ENCODE peak calls at places on chromosomes 2 and 18, in ten cellular contexts. H, N, T, X, I, K, S, B, O and R are unnamed samples.

GRCh38 chr2:128473175-128474013 is 154.7 kb upstream of the HS6ST1 start:
- DNase-seq in T (no peak), N (no peak), O (peak; percentile 34), B (no peak), S (no peak), H (no peak), X (peak; percentile 98), K (no peak), I (peak; percentile 38), R (no peak)

GRCh38 chr2:10646153-10646552 is 43.6 kb downstream of the NOL10 start:
- DNase-seq in B (no peak), O (no peak), S (no peak), K (no peak), N (no peak), I (no peak), T (no peak), H (no peak), X (no peak), R (no peak)

GRCh38 chr2:161709428-161709827 is 85.2 kb downstream of the SLC4A10 start:
- DNase-seq in O (no peak), S (no peak), N (no peak), B (no peak), I (no peak), T (no peak), H (no peak), K (no peak), X (no peak), R (no peak)

GRCh38 chr18:35386600-35387366 is 9.6 kb upstream of the ZNF396 start:
- DNase-seq in I (peak; percentile 75), T (no peak), O (peak; percentile 71), S (peak; percentile 55), H (peak; percentile 86), B (peak; percentile 37), N (peak; percentile 88), X (peak; percentile 69), K (peak; percentile 86), R (peak; percentile 81)

GRCh38 chr2:19176977-19177376 is 181.4 kb downstream of the OSR1 start:
- DNase-seq in N (peak; percentile 28), K (no peak), H (no peak), O (no peak), X (no peak), T (no peak), B (no peak), I (no peak), S (no peak), R (no peak)

GRCh38 chr2:205708231-205708631 is 25.9 kb downstream of the NRP2 start:
- DNase-seq in S (no peak), X (no peak), N (no peak), O (no peak), B (no peak), H (no peak), T (no peak), I (no peak), K (no peak), R (no peak)

GRCh38 chr18:35041752-35042379 is 653 bp downstream of the MAPRE2 start:
- DNase-seq in H (no peak), N (peak; percentile 6), O (no peak), T (no peak), B (no peak), S (no peak), I (peak; percentile 35), X (no peak), K (no peak), R (peak; percentile 35)

GRCh38 chr2:43326116-43326825 is 99.9 kb upstream of the ZFP36L2 start:
- DNase-seq in N (no peak), I (no peak), S (no peak), B (no peak), T (no peak), X (no peak), K (no peak), H (no peak), O (no peak), R (no peak)

GRCh38 chr2:124325667-124326425 is 300.8 kb downstream of the CNTNAP5 start:
- DNase-seq in O (no peak), N (no peak), S (no peak), H (no peak), T (no peak), K (no peak), X (no peak), I (no peak), B (no peak), R (no peak)

GRCh38 chr2:100200985-100201384 is 58.6 kb upstream of the AFF3 start:
- DNase-seq in K (no peak), H (no peak), T (no peak), B (no peak), N (peak; percentile 7), I (no peak), X (no peak), O (no peak), S (no peak), R (no peak)

GRCh38 chr2:240989451-240990265 is 8.8 kb upstream of the SNED1 start:
- DNase-seq in K (peak; percentile 80), N (peak; percentile 16), H (no peak), I (no peak), B (no peak), T (no peak), S (peak; percentile 42), O (peak; percentile 62), X (no peak), R (no peak)

GRCh38 chr18:54411781-54412180 is 54.1 kb downstream of the C18orf54 start:
- DNase-seq in O (no peak), N (no peak), B (no peak), T (no peak), X (no peak), I (no peak), H (no peak), S (no peak), K (no peak), R (no peak)

GRCh38 chr18:62045316-62045715 is 141.5 kb downstream of the PIGN start:
- DNase-seq in X (no peak), N (no peak), I (no peak), K (no peak), S (no peak), B (no peak), T (no peak), H (no peak), O (no peak), R (no peak)

GRCh38 chr2:7601990-7602389 is 684.8 kb downstream of the RNF144A start:
- DNase-seq in N (no peak), H (no peak), B (no peak), T (no peak), O (no peak), S (no peak), K (no peak), I (no peak), X (no peak), R (no peak)

GRCh38 chr2:95025406-95026319 is at the start of gene MAL:
- DNase-seq in T (peak; percentile 17), N (no peak), O (no peak), S (peak; percentile 26), X (no peak), I (no peak), B (peak; percentile 49), K (no peak), H (peak; percentile 85), R (no peak)